ENCODE peak calls at places on chromosomes 4 and X, in five cellular contexts. X, A, O, P and W are unnamed samples. For H3K4me1, the result is how much of the 10 kb centered on the place peaks cover.

GRCh38 chrX:39613508-39613921 is 484.2 kb downstream of the BCOR start:
- DNase-seq in A (no peak), O (no peak), X (peak), P (peak), W (no peak)

GRCh38 chr4:37890501-37891220 is at the start of gene TBC1D1:
- DNase-seq in P (peak), O (peak), A (peak), X (peak), W (peak)

GRCh38 chrX:114903618-114904017 is 113.8 kb downstream of the IL13RA2 start:
- DNase-seq in A (no peak), O (no peak), X (no peak), P (no peak), W (no peak)

GRCh38 chr4:183996868-183997267 is 91.8 kb downstream of the STOX2 start:
- DNase-seq in A (no peak), P (no peak), O (no peak), X (no peak), W (no peak)

GRCh38 chr4:53189011-53189410 is 176.8 kb downstream of the SCFD2 start:
- DNase-seq in O (no peak), A (no peak), P (no peak), X (no peak), W (no peak)

GRCh38 chrX:30493348-30493747 is 84.2 kb downstream of the TASL start:
- DNase-seq in P (no peak), O (no peak), X (no peak), A (no peak), W (no peak)

GRCh38 chr4:120517966-120518365 is 404.6 kb downstream of the PRDM5 start:
- DNase-seq in X (peak), O (no peak), P (peak), A (no peak), W (no peak)

GRCh38 chr4:3244002-3244401 is 5.0 kb upstream of the MSANTD1 start:
- DNase-seq in X (no peak), A (no peak), P (no peak), O (no peak), W (peak)

GRCh38 chrX:13669246-13669689 is 16.3 kb downstream of the TCEANC start:
- DNase-seq in A (peak), P (peak), X (peak), O (peak), W (peak)

GRCh38 chrX:8679572-8679971 is 52.4 kb downstream of the ANOS1 start:
- DNase-seq in X (no peak), P (no peak), O (no peak), A (no peak), W (peak)

GRCh38 chr4:40448875-40449274 is 113.7 kb downstream of the CHRNA9 start:
- DNase-seq in P (peak), O (no peak), A (peak), X (no peak), W (peak)

GRCh38 chrX:103101280-103102042 is 8.5 kb upstream of the NXF3 start:
- DNase-seq in X (no peak), A (no peak), P (no peak), O (no peak), W (no peak)

GRCh38 chr4:98262431-98262830 is 1.2 kb downstream of the RAP1GDS1 start:
- DNase-seq in A (no peak), P (peak), X (no peak), O (no peak), W (no peak)

GRCh38 chr4:142463195-142463594 is 382.9 kb downstream of the INPP4B start:
- DNase-seq in O (no peak), A (no peak), P (no peak), X (no peak), W (no peak)

GRCh38 chr4:151797131-151797530 is 36.3 kb upstream of the GATB start:
- DNase-seq in X (no peak), O (no peak), P (peak), A (no peak), W (no peak)

GRCh38 chrX:727738-728621 is 97.4 kb downstream of the SHOX start:
- DNase-seq in P (no peak), X (no peak), A (no peak), O (no peak), W (no peak)

GRCh38 chr4:124527364-124527763 is 185.2 kb downstream of the ANKRD50 start:
- DNase-seq in X (no peak), O (no peak), A (no peak), P (no peak), W (no peak)

GRCh38 chrX:47145408-47146120 is 543 bp downstream of the RBM10 start:
- DNase-seq in P (peak), A (no peak), O (no peak), X (no peak), W (no peak)

GRCh38 chr4:1207603-1208265 is 35.4 kb upstream of the SPON2 start:
- DNase-seq in X (no peak), P (peak), O (peak), A (peak), W (peak)

GRCh38 chr4:107777890-107778289 is 46.8 kb upstream of the SGMS2 start:
- DNase-seq in P (no peak), O (no peak), X (no peak), A (no peak), W (no peak)

GRCh38 chr4:53196872-53197759 is 168.7 kb downstream of the SCFD2 start:
- DNase-seq in A (no peak), P (no peak), O (no peak), X (no peak), W (no peak)

GRCh38 chr4:6962211-6963041 is 52.8 kb downstream of the TBC1D14 start:
- DNase-seq in X (no peak), A (no peak), O (no peak), P (no peak), W (no peak)

GRCh38 chr4:81314196-81314896 is 99.3 kb upstream of the PRKG2 start:
- DNase-seq in P (peak), A (peak), X (peak), O (no peak), W (no peak)

GRCh38 chr4:8323947-8324555 is 54.5 kb downstream of the HTRA3 start:
- DNase-seq in A (no peak), O (no peak), P (no peak), X (peak), W (no peak)

GRCh38 chr4:143076723-143077122 is 108.0 kb upstream of the USP38 start:
- DNase-seq in P (peak), A (no peak), X (no peak), O (no peak), W (no peak)

GRCh38 chr4:52987401-52988056 is 125.4 kb downstream of the RASL11B start:
- DNase-seq in O (no peak), X (no peak), P (no peak), A (no peak), W (no peak)

GRCh38 chr4:25938251-25939186 is 24.5 kb downstream of the SMIM20 start:
- DNase-seq in P (no peak), A (no peak), X (peak), O (no peak), W (no peak)

GRCh38 chrX:139971394-139971749 is 6.1 kb upstream of the CXorf66 start:
- DNase-seq in X (no peak), O (no peak), A (no peak), P (no peak), W (no peak)

GRCh38 chr4:104429150-104429741 is 65.4 kb downstream of the CXXC4 start:
- DNase-seq in P (no peak), A (no peak), O (no peak), X (no peak), W (no peak)

GRCh38 chr4:138161351-138161750 is 80.8 kb downstream of the SLC7A11 start:
- DNase-seq in P (no peak), A (no peak), X (no peak), O (no peak), W (no peak)

GRCh38 chrX:10379848-10380247 is 223.1 kb downstream of the CLCN4 start:
- DNase-seq in P (no peak), A (no peak), X (no peak), O (no peak), W (no peak)

GRCh38 chr4:1501754-1502500 is 95.7 kb upstream of the NKX1-1 start:
- DNase-seq in O (peak), A (no peak), P (no peak), X (peak), W (peak)

GRCh38 chrX:13078739-13079444 is 34.5 kb upstream of the FAM9C start:
- DNase-seq in X (peak), P (peak), A (no peak), O (no peak), W (no peak)

GRCh38 chrX:16511776-16512400 is 138.1 kb upstream of the S100G start:
- DNase-seq in P (no peak), O (no peak), X (no peak), A (no peak), W (no peak)

GRCh38 chr4:10102193-10102980 is 14.2 kb downstream of the WDR1 start:
- DNase-seq in A (no peak), P (no peak), O (peak), X (no peak), W (peak)

GRCh38 chr4:10100734-10101216 is 15.8 kb downstream of the WDR1 start:
- DNase-seq in X (no peak), A (no peak), O (peak), P (peak), W (peak)

GRCh38 chr4:10102981-10103330 is 13.6 kb downstream of the WDR1 start:
- DNase-seq in O (no peak), A (no peak), P (no peak), X (no peak), W (no peak)

GRCh38 chr4:10099521-10100325 is 16.9 kb downstream of the WDR1 start:
- DNase-seq in O (no peak), X (no peak), A (no peak), P (no peak), W (peak)

GRCh38 chr4:10101559-10102192 is 14.9 kb downstream of the WDR1 start:
- DNase-seq in X (no peak), P (no peak), A (no peak), O (peak), W (peak)
- H3K4me1 ChIP-seq in X (half or more), P (under half), A (under half), O (half or more), W (half or more)

DNA sequence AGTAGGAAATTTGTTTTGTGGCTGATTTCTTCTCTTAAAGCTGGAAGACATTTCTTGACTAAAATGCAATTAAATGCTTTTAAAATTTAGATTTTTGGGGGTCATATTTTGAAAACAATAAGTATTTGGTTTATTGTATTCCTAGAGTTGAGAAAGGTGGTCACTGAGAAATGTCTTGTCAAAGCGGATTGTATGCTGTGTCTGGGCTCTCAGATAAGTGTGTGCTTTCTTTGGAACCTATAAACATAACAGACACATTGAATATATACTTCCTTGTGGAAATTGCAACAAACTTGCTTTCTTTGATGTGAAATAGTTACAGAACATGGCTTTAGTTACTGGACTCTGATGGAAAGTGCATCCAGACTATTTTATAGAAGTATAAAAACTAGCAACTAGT is 75.4 kb downstream of the AFF1 start:
- DNase-seq in X (no peak), P (no peak), A (no peak), O (no peak), W (no peak)
- H3K4me1 ChIP-seq in X (half or more), P (under half), A (half or more), O (half or more), W (half or more)

GRCh38 chr4:15765306-15765705 is 12.8 kb upstream of the CD38 start:
- DNase-seq in P (no peak), O (no peak), X (no peak), A (no peak), W (no peak)
- H3K4me1 ChIP-seq in P (under half), O (under half), X (under half), A (under half), W (under half)

DNA sequence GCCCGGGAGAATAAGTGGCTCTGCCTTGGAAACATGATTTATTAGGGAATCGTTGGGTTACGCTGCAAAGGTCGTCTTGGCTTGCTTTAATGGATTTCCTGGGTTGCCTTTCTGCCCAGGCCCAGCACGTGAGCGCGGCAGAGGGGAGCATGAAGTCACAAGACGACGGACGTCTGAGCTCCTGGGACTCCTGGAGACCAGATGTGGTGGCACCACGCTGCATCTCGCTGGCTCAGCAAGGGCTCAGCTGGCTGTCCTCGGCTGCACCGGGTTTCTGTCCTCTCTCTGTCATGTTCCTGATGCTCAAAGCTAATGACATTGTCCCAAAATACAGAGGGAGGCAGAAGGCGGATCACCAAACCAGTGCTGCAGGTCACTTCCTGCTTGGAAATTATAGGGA is 61.1 kb downstream of the C4orf50 start:
- DNase-seq in X (no peak), P (no peak), O (no peak), A (no peak), W (no peak)
- H3K4me1 ChIP-seq in X (under half), P (under half), O (under half), A (under half), W (under half)

DNA sequence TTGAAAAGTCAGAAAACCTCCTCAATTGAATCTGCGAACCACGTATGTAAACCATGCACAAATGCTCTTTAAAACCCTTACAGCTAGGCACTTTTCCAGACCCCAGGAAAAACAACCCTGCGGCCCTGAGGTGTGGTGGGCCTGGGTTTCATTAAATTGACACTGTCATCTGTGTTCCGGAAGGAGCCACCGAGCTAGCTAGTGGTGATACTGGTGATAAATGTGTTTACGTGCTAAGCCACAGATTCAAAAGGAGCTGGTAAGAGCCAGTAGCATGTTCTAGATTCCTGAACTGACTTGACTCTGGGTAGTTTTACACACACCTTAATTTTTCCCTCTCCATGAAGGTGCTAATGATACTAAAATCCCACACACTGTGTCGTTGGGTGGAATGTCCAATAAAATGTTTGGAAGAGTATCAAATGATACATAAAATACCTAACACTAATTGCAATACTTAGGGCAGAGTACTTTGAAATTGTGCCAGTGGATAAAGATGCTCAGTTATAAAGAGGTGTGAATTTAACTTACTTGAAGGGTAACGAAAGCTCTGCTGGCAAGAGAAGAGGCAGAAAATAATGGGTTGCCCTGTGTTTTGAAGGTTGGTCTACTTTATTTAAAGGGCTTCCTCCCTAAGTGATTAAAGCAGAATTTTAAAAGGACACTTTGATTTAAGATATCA is 8.5 kb downstream of the SMS start:
- DNase-seq in O (no peak), P (no peak), X (no peak), A (no peak), W (no peak)
- H3K4me1 ChIP-seq in O (under half), P (under half), X (under half), A (under half), W (under half)

GRCh38 chr4:70713453-70714026 is 8.2 kb upstream of the RUFY3 start:
- DNase-seq in X (no peak), P (no peak), O (no peak), A (no peak), W (no peak)

GRCh38 chr4:70712150-70712549 is 9.6 kb upstream of the RUFY3 start:
- DNase-seq in O (no peak), P (no peak), X (no peak), A (no peak), W (no peak)

GRCh38 chr4:70709551-70710080 is 12.1 kb upstream of the RUFY3 start:
- DNase-seq in O (no peak), X (no peak), A (no peak), P (no peak), W (no peak)

GRCh38 chr4:70712604-70713452 is 8.9 kb upstream of the RUFY3 start:
- DNase-seq in P (no peak), X (no peak), A (no peak), O (no peak), W (no peak)

GRCh38 chr4:70711599-70711998 is 10.2 kb upstream of the RUFY3 start:
- DNase-seq in P (no peak), O (no peak), A (no peak), X (no peak), W (no peak)
- H3K4me1 ChIP-seq in P (under half), O (half or more), A (under half), X (under half), W (under half)

GRCh38 chrX:17546356-17546755 is 171.4 kb downstream of the NHS start:
- DNase-seq in P (no peak), X (no peak), O (no peak), A (no peak), W (no peak)
- H3K4me1 ChIP-seq in P (under half), X (under half), O (under half), A (under half), W (under half)